ENCODE peak calls at places on chromosome 22, in five cellular contexts. L is stimulated activated naive B cell treated with anti-CD40 and anti-IgM and Interleukin-4, amounts not matched to agents 10 μg/mL and 1 μg/mL and 100 μg/mL, for 72 hours; U is activated naive CD8-positive, alpha-beta T cell treated with anti-CD3 and anti-CD28 coated beads, Interleukin-2, amount 50 U/mL, for 24 hours; Z is NCI-H1417; C is ELF-1. Y is an unnamed sample.

GRCh38 chr22:38069372-38070249 is 12.4 kb downstream of the PICK1 start:
- DNase-seq in L (no peak), U (no peak), Z (peak), C (no peak), Y (peak)

GRCh38 chr22:39178206-39179111 is 26.0 kb upstream of the CBX7 start:
- DNase-seq in L (no peak), U (no peak), Z (no peak), C (no peak), Y (no peak)

GRCh38 chr22:50286275-50286674 is 16.1 kb upstream of the MAPK11 start:
- DNase-seq in L (no peak), U (no peak), Z (no peak), C (no peak), Y (no peak)

GRCh38 chr22:19105867-19106802 is 16.1 kb downstream of the DGCR2 start:
- DNase-seq in L (no peak), U (no peak), Z (no peak), C (peak), Y (peak)

GRCh38 chr22:50197856-50198623 is 2.8 kb upstream of the SELENOO start:
- DNase-seq in L (no peak), U (no peak), Z (no peak), C (no peak), Y (no peak)

GRCh38 chr22:49203863-49204598 is 623.6 kb downstream of the BRD1 start:
- DNase-seq in L (no peak), U (no peak), Z (no peak), C (no peak), Y (no peak)

GRCh38 chr22:41197046-41197807 is 7.9 kb upstream of the L3MBTL2 start:
- DNase-seq in L (peak), U (peak), Z (peak), C (peak), Y (peak)

GRCh38 chr22:46738642-46738960 is 549 bp upstream of the CERK start:
- DNase-seq in L (no peak), U (no peak), Z (no peak), C (peak), Y (no peak)

GRCh38 chr22:42544686-42545085 is 9.1 kb upstream of the SERHL2 start:
- DNase-seq in L (no peak), U (no peak), Z (no peak), C (no peak), Y (no peak)

GRCh38 chr22:45334068-45334467 is 24.3 kb downstream of the FAM118A start:
- DNase-seq in L (no peak), U (no peak), Z (no peak), C (no peak), Y (no peak)

GRCh38 chr22:44685384-44686056 is 16.5 kb upstream of the PRR5 start:
- DNase-seq in L (peak), U (peak), Z (peak), C (peak), Y (peak)

GRCh38 chr22:40911772-40912171 is 39.4 kb upstream of the RBX1 start:
- DNase-seq in L (no peak), U (no peak), Z (no peak), C (no peak), Y (no peak)

GRCh38 chr22:39526736-39527171 is 5.8 kb downstream of the RPS19BP1 start:
- DNase-seq in L (no peak), U (peak), Z (no peak), C (peak), Y (no peak)

GRCh38 chr22:37419916-37420655 is 7.2 kb downstream of the ELFN2 start:
- DNase-seq in L (no peak), U (peak), Z (no peak), C (peak), Y (no peak)

GRCh38 chr22:42662114-42663021 is 13.2 kb upstream of the CYB5R3 start:
- DNase-seq in L (peak), U (peak), Z (peak), C (peak), Y (peak)

GRCh38 chr22:36395922-36396321 is 8.2 kb upstream of the MYH9 start:
- DNase-seq in L (no peak), U (no peak), Z (no peak), C (no peak), Y (peak)

Y was measured in erythroblast.